ENCODE peak calls at places on chromosome 19, in four cellular contexts. F, V, I and G are unnamed samples.

GRCh38 chr19:19782783-19783182 is 38.8 kb downstream of the ZNF506 start:
- DNase-seq in V (no peak), F (no peak), I (no peak), G (no peak)

GRCh38 chr19:37594982-37595382 is 306 bp downstream of the ZNF540 start:
- DNase-seq in I (peak; percentile 75), V (peak; percentile 68), F (no peak), G (no peak)

GRCh38 chr19:32373614-32374295 is 28.3 kb downstream of the ZNF507 start:
- DNase-seq in I (no peak), V (peak; percentile 60), F (no peak), G (no peak)

GRCh38 chr19:58514564-58515020 is 2.8 kb upstream of the SLC27A5 start:
- DNase-seq in F (no peak), I (no peak), V (no peak), G (no peak)

GRCh38 chr19:49975051-49975450 is 14.1 kb upstream of the SIGLEC11 start:
- DNase-seq in V (no peak), I (no peak), F (no peak), G (no peak)

GRCh38 chr19:39144487-39145071 is 19.0 kb downstream of the PAK4 start:
- DNase-seq in I (no peak), V (peak; percentile 59), F (peak; percentile 46), G (no peak)

GRCh38 chr19:17205237-17206140 is 9.7 kb upstream of the USE1 start:
- DNase-seq in V (peak; percentile 75), F (peak; percentile 90), I (peak; percentile 80), G (peak; percentile 58)

GRCh38 chr19:32066056-32066455 is 279.4 kb upstream of the ZNF507 start:
- DNase-seq in F (no peak), I (no peak), V (no peak), G (no peak)

GRCh38 chr19:3413796-3414327 is 47.5 kb downstream of the NFIC start:
- DNase-seq in V (no peak), F (no peak), I (no peak), G (no peak)

GRCh38 chr19:32877323-32877912 is 7.9 kb upstream of the SLC7A9 start:
- DNase-seq in I (no peak), F (no peak), V (no peak), G (no peak)

GRCh38 chr19:7004313-7004931 is 16.8 kb downstream of the MBD3L2B start:
- DNase-seq in V (no peak), I (no peak), F (peak; percentile 75), G (no peak)

GRCh38 chr19:38648789-38649304 is 1.4 kb downstream of the ACTN4 start:
- DNase-seq in V (no peak), I (no peak), F (no peak), G (no peak)

GRCh38 chr19:33280351-33280921 is 21.9 kb downstream of the CEBPA start:
- DNase-seq in V (no peak), F (no peak), I (no peak), G (no peak)

GRCh38 chr19:15641901-15642491 is 1.3 kb downstream of the CYP4F3 start:
- DNase-seq in F (no peak), V (no peak), I (no peak), G (no peak)

GRCh38 chr19:43774103-43774939 is 6.5 kb downstream of the KCNN4 start:
- DNase-seq in I (peak; percentile 79), F (peak; percentile 91), V (peak; percentile 83), G (no peak)

GRCh38 chr19:55383279-55383788 is 758 bp downstream of the TMEM238 start:
- DNase-seq in I (no peak), F (peak; percentile 62), V (peak; percentile 36), G (no peak)

GRCh38 chr19:49528211-49528771 is 488 bp downstream of the RCN3 start:
- DNase-seq in F (peak; percentile 69), I (no peak), V (no peak), G (no peak)

GRCh38 chr19:31214086-31214485 is 135.2 kb downstream of the TSHZ3 start:
- DNase-seq in I (peak; percentile 51), V (peak; percentile 42), F (no peak), G (no peak)

GRCh38 chr19:32781280-32781679 is 61.7 kb downstream of the TDRD12 start:
- DNase-seq in V (no peak), F (no peak), I (no peak), G (no peak)

GRCh38 chr19:29687897-29688728 is 22.9 kb downstream of the PLEKHF1 start:
- DNase-seq in V (no peak), I (no peak), F (no peak), G (no peak)

GRCh38 chr19:10694706-10695105 is 6.5 kb upstream of the QTRT1 start:
- DNase-seq in F (no peak), V (no peak), I (no peak), G (no peak)
- H3K27ac ChIP-seq in F (peak overlapping the region; percentile 89), V (no peak overlapping the region), I (no peak overlapping the region), G (no peak overlapping the region)

DNA sequence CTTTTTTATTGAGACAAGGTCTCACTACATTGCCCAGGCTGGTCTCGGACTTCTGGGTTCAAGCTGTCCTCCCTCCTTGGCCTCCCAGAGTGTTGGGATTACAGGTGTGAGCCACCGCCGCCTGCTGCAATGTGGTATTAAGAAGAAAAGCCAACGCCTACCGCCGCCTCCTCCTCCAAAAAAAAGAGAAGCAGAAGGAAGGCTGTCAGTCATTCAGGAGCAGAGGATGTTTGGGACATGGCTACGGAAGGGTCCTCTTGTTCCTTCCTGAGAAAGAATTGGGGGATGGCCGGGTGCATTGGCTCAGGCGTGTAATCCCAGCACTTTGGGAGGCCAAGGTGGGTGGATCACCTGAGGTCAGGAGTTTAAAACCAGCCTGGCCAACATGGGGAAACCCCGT is 1.2 kb downstream of the PPP1R37 start:
- DNase-seq in I (no peak), F (no peak), V (no peak), G (no peak)
- H3K4me1 ChIP-seq in I (peaks cover 76% of the 10 kb centered on the region), F (peaks cover 33% of the 10 kb centered on the region), V (peaks cover 12% of the 10 kb centered on the region), G (peaks cover 1% of the 10 kb centered on the region)

GRCh38 chr19:41871573-41872383 is 5.3 kb upstream of the CD79A start:
- DNase-seq in I (no peak), V (no peak), F (peak; percentile 35), G (no peak)

GRCh38 chr19:41872775-41873647 is 4.1 kb upstream of the CD79A start:
- DNase-seq in V (peak; percentile 89), F (peak; percentile 96), I (peak; percentile 89), G (peak; percentile 63)

GRCh38 chr19:41870401-41870873 is 6.6 kb upstream of the CD79A start:
- DNase-seq in F (no peak), V (no peak), I (no peak), G (no peak)

GRCh38 chr19:41869374-41869955 is 7.6 kb upstream of the CD79A start:
- DNase-seq in F (no peak), I (no peak), V (no peak), G (no peak)

GRCh38 chr19:41872384-41872774 is 4.7 kb upstream of the CD79A start:
- DNase-seq in I (no peak), V (no peak), F (no peak), G (no peak)
- H3K4me3 ChIP-seq in I (no peak overlapping the region), V (no peak overlapping the region), F (no peak overlapping the region), G (no peak overlapping the region)

GRCh38 chr19:18332917-18333530 is 7.4 kb upstream of the PGPEP1 start:
- DNase-seq in F (no peak), V (no peak), I (no peak), G (no peak)

GRCh38 chr19:18328340-18329034 is 5.6 kb upstream of the LSM4 start:
- DNase-seq in I (peak; percentile 84), V (peak; percentile 97), F (peak; percentile 98), G (no peak)

GRCh38 chr19:18330865-18331264 is 8.0 kb upstream of the LSM4 start:
- DNase-seq in V (no peak), I (no peak), F (no peak), G (no peak)

GRCh38 chr19:18326772-18327171 is 3.9 kb upstream of the LSM4 start:
- DNase-seq in F (no peak), I (no peak), V (no peak), G (no peak)

GRCh38 chr19:18329035-18329376 is 6.1 kb upstream of the LSM4 start:
- DNase-seq in I (no peak), F (no peak), V (no peak), G (no peak)
- H3K27ac ChIP-seq in I (peak overlapping the region; percentile 76), F (no peak overlapping the region), V (peak overlapping the region; percentile 58), G (no peak overlapping the region)

GRCh38 chr19:1755467-1756155 is 2.3 kb downstream of the ONECUT3 start:
- DNase-seq in F (no peak), I (no peak), V (no peak), G (no peak)

GRCh38 chr19:1756264-1756663 is 3.0 kb downstream of the ONECUT3 start:
- DNase-seq in I (no peak), F (no peak), V (no peak), G (no peak)

GRCh38 chr19:1757468-1758230 is 4.3 kb downstream of the ONECUT3 start:
- DNase-seq in I (no peak), F (no peak), V (no peak), G (no peak)

GRCh38 chr19:1758231-1758577 is 4.9 kb downstream of the ONECUT3 start:
- DNase-seq in V (no peak), F (no peak), I (no peak), G (no peak)

DNA sequence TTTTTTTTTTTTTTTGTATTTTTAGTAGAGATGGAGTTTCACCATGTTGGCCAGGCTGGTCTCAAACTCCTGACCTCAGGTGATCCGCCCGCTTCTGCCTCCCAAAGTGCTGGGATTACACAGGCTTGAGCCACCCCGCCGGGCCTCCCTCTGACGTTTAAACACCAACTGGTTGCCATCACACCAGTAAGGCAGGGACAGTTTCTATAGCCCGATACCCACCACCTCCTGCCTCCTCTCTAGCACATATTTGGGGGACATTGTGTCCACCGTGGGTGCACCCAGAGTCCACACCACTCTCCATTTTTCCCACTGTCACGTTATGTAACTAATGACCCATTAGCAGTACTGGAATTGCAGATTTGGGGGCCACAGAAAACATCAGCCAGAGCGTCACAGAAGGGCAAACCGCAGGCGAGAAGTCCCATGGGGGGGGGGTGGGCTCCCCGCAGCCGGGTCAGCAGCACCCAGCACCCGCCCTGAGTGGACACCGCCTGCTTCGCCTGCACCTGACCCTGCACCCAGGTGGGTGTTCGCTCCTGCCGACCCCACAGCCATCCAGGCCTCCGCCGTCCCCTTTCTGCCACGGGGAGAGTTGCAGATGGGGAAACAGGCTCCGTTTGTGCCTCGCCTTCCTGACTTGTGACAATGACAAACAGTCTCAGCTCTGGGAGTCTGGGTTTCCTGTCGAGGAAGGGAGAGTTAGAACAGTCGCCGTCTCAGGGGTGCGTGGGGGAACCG is 3.6 kb downstream of the ONECUT3 start:
- DNase-seq in V (no peak), I (no peak), F (no peak), G (no peak)
- H3K4me1 ChIP-seq in V (no peaks in the 10 kb centered on the region), I (peaks cover 14% of the 10 kb centered on the region), F (peaks cover 12% of the 10 kb centered on the region), G (peaks cover 6% of the 10 kb centered on the region)

GRCh38 chr19:53333071-53333465 is 481 bp upstream of the ZNF845 start:
- DNase-seq in V (no peak), I (peak; percentile 66), F (peak; percentile 82), G (no peak)
- H3K4me3 ChIP-seq in V (peak overlapping the region; percentile 82), I (peak overlapping the region; percentile 64), F (peak overlapping the region; percentile 92), G (peak overlapping the region; percentile 27)

GRCh38 chr19:5788422-5788821 is 2.5 kb downstream of the DUS3L start:
- DNase-seq in V (no peak), F (no peak), I (no peak), G (no peak)

GRCh38 chr19:5790573-5791520 is at the start of gene DUS3L:
- DNase-seq in V (peak; percentile 97), F (peak; percentile 99), I (peak; percentile 96), G (no peak)

GRCh38 chr19:5792224-5792623 is 1.3 kb upstream of the DUS3L start:
- DNase-seq in I (no peak), F (no peak), V (no peak), G (no peak)

GRCh38 chr19:5789201-5789795 is 1.7 kb downstream of the DUS3L start:
- DNase-seq in I (no peak), F (no peak), V (no peak), G (no peak)

GRCh38 chr19:5789886-5790572 is 934 bp downstream of the DUS3L start:
- DNase-seq in F (no peak), I (no peak), V (no peak), G (no peak)
- H3K27ac ChIP-seq in F (no peak overlapping the region), I (peak overlapping the region; percentile 98), V (no peak overlapping the region), G (no peak overlapping the region)